ENCODE peak calls at places on chromosomes 3 and 15, in four cellular contexts. T is ovary; H is tibial nerve; B is CD8-positive, alpha-beta T cell. N is an unnamed sample.

GRCh38 chr15:78177447-78177873 is 28.3 kb downstream of the IDH3A start:
- DNase-seq in T (no peak), H (no peak), B (no peak), N (no peak)

GRCh38 chr3:4828279-4829030 is 150.8 kb upstream of the BHLHE40 start:
- DNase-seq in T (no peak), H (peak; percentile 32), B (no peak), N (no peak)

GRCh38 chr15:52745326-52746161 is 44.6 kb downstream of the ONECUT1 start:
- DNase-seq in T (no peak), H (no peak), B (no peak), N (no peak)

GRCh38 chr3:29705906-29706507 is 425.1 kb downstream of the RBMS3 start:
- DNase-seq in T (no peak), H (no peak), B (no peak), N (no peak)

GRCh38 chr15:77504310-77504709 is 83.6 kb downstream of the HMG20A start:
- DNase-seq in T (no peak), H (peak; percentile 40), B (no peak), N (peak; percentile 36)

GRCh38 chr3:134211797-134212196 is 38.9 kb downstream of the RYK start:
- DNase-seq in T (no peak), H (no peak), B (no peak), N (no peak)

GRCh38 chr3:13509816-13510192 is 29.7 kb downstream of the HDAC11 start:
- DNase-seq in T (no peak), H (no peak), B (no peak), N (no peak)

GRCh38 chr15:56927816-56928215 is 9.4 kb downstream of the TCF12 start:
- DNase-seq in T (no peak), H (no peak), B (no peak), N (no peak)

GRCh38 chr3:42691861-42692666 is 6.7 kb downstream of the KLHL40 start:
- DNase-seq in T (peak; percentile 3), H (no peak), B (no peak), N (no peak)

DNA sequence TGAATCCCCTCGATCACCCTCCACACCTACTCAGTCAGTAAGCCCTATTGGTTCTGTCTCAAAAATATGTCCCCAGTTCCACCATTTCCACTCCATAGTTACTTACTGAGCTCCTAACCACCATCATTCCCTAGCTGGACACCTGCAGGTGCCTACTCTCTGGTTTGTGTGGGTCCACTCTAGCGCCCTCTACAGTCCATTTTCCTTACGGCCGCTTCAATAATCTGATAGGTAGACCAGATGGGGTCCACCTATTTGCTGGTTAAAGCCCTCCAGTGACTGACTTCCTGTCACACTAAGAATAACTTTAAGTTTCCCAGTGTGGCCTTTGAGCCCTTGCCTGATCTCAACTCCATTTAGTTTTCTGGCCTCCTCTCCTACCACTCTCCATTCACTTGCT is 5.0 kb downstream of the GXYLT2 start:
- DNase-seq in T (no peak), H (no peak), B (no peak), N (no peak)
- TF ChIP-seq CTCF in T (no peak), H (no peak), B (no peak), N (peak; percentile 31)

DNA sequence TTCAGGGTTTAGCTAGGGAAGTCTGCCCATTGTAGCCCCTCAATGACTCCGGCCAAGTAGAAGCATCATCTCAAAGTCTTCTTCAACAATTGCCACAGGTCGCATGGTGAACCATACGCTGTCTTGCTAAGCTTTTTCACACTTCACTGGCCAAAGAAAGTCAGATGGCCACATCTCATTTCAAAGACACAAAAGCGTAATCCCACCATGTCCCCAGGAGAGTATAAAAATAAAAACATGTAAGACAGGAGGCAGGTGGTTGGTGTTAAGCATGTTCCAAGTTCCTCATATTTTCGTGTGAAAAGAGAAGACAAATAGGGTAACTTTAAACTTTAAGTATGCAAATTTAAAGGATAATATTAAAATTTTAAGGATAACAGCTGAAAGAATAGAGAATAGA is 147.4 kb downstream of the ERC2 start:
- DNase-seq in T (no peak), H (no peak), B (no peak), N (no peak)
- TF ChIP-seq CTCF in T (no peak), H (no peak), B (no peak), N (no peak)

GRCh38 chr3:170553788-170554620 is 31.9 kb downstream of the SLC7A14 start:
- DNase-seq in T (no peak), H (no peak), B (no peak), N (no peak)
- TF ChIP-seq CTCF in T (no peak), H (no peak), B (no peak), N (no peak)

GRCh38 chr3:46599590-46599989 is 12.7 kb upstream of the FAM240A start:
- DNase-seq in T (no peak), H (no peak), B (no peak), N (no peak)

GRCh38 chr3:46594723-46595122 is 17.6 kb upstream of the FAM240A start:
- DNase-seq in T (no peak), H (no peak), B (no peak), N (no peak)

GRCh38 chr3:46593979-46594378 is 18.3 kb upstream of the FAM240A start:
- DNase-seq in T (no peak), H (no peak), B (no peak), N (no peak)

GRCh38 chr3:46593274-46593862 is 19.0 kb upstream of the FAM240A start:
- DNase-seq in T (no peak), H (no peak), B (no peak), N (no peak)

GRCh38 chr3:46595819-46596218 is 16.5 kb upstream of the FAM240A start:
- DNase-seq in T (no peak), H (no peak), B (no peak), N (no peak)
- TF ChIP-seq CTCF in T (no peak), H (no peak), B (no peak), N (no peak)